ENCODE peak calls at places on chromosomes 13 and 19, in nine cellular contexts. U, I, C, E, T, G, Z, N and J are unnamed samples.

GRCh38 chr19:13797870-13798269 is 2.6 kb downstream of the ZSWIM4 start:
- DNase-seq in U (no peak), I (no peak), C (no peak), E (no peak), T (peak; percentile 50), G (no peak), Z (no peak), N (no peak), J (peak; percentile 70)

GRCh38 chr19:13212759-13213330 is 62.6 kb downstream of the IER2 start:
- DNase-seq in U (peak; percentile 66), I (peak; percentile 61), C (peak; percentile 31), E (peak; percentile 77), T (peak; percentile 51), G (peak; percentile 75), Z (no peak), N (peak; percentile 6), J (peak; percentile 76)

GRCh38 chr19:42270346-42271044 is 1.4 kb downstream of the CIC start:
- DNase-seq in U (peak; percentile 68), I (peak; percentile 58), C (peak; percentile 63), E (peak; percentile 88), T (peak; percentile 78), G (peak; percentile 70), Z (no peak), N (no peak), J (peak; percentile 88)

GRCh38 chr13:106163426-106163825 is 372.0 kb downstream of the EFNB2 start:
- DNase-seq in U (no peak), I (no peak), C (no peak), E (no peak), T (no peak), G (no peak), Z (no peak), N (no peak), J (peak; percentile 53)

GRCh38 chr13:76823969-76824368 is 62.2 kb downstream of the KCTD12 start:
- DNase-seq in U (no peak), I (no peak), C (no peak), E (no peak), T (no peak), G (no peak), Z (no peak), N (no peak), J (no peak)

GRCh38 chr19:21463449-21464105 is 41.8 kb upstream of the ZNF429 start:
- DNase-seq in U (peak; percentile 13), I (no peak), C (peak; percentile 68), E (peak; percentile 46), T (no peak), G (no peak), Z (no peak), N (no peak), J (no peak)

GRCh38 chr13:113668491-113668971 is 1.5 kb downstream of the GRK1 start:
- DNase-seq in U (no peak), I (no peak), C (no peak), E (no peak), T (no peak), G (peak; percentile 11), Z (no peak), N (no peak), J (no peak)

GRCh38 chr13:29472317-29472961 is 123.0 kb downstream of the SLC7A1 start:
- DNase-seq in U (peak; percentile 12), I (no peak), C (peak; percentile 16), E (peak; percentile 65), T (peak; percentile 52), G (peak; percentile 29), Z (peak; percentile 61), N (no peak), J (peak; percentile 82)

GRCh38 chr13:67119481-67119883 is 110.7 kb downstream of the PCDH9 start:
- DNase-seq in U (no peak), I (no peak), C (no peak), E (no peak), T (peak; percentile 94), G (no peak), Z (peak; percentile 5), N (no peak), J (peak; percentile 95)

GRCh38 chr13:113113846-113114271 is 8.3 kb downstream of the F7 start:
- DNase-seq in U (no peak), I (no peak), C (no peak), E (no peak), T (no peak), G (no peak), Z (no peak), N (no peak), J (no peak)